ENCODE peak calls at places on chromosomes 11 and 22, in six cellular contexts. X is A549, G is HepG2, S is GM12878, W is H1, V is SK-N-SH. F is an unnamed sample.

GRCh38 chr22:41532908-41533825 is 11.1 kb downstream of the POLR3H start:
- DNase-seq in V (peak), S (no peak), X (peak), G (peak), W (no peak), F (peak)

GRCh38 chr22:38655532-38656255 is 498 bp downstream of the FAM227A start:
- DNase-seq in W (peak), V (peak), X (no peak), S (no peak), G (no peak), F (peak)

GRCh38 chr22:31952459-31952858 is 8.1 kb downstream of the YWHAH start:
- DNase-seq in V (no peak), G (no peak), X (peak), S (no peak), W (no peak), F (no peak)

GRCh38 chr11:72736452-72737069 is 15.6 kb downstream of the ARAP1 start:
- DNase-seq in X (peak), V (no peak), S (no peak), G (no peak), W (no peak), F (peak)

GRCh38 chr11:17801166-17801565 is 66.6 kb downstream of the KCNC1 start:
- DNase-seq in S (no peak), X (no peak), W (peak), V (no peak), G (no peak), F (no peak)

GRCh38 chr11:125934473-125934872 is 11.4 kb upstream of the VSIG10L2 start:
- DNase-seq in V (no peak), X (no peak), G (no peak), W (no peak), S (no peak), F (no peak)

GRCh38 chr11:30143098-30143705 is 87.6 kb upstream of the FSHB start:
- DNase-seq in G (peak), X (peak), S (peak), W (no peak), V (peak), F (peak)

GRCh38 chr11:9571766-9572120 is 1.7 kb upstream of the WEE1 start:
- DNase-seq in W (no peak), X (no peak), V (no peak), G (no peak), S (no peak), F (no peak)

GRCh38 chr11:68342459-68343158 is 30.2 kb downstream of the LRP5 start:
- DNase-seq in W (peak), X (no peak), V (peak), S (no peak), G (no peak), F (no peak)

GRCh38 chr11:10979529-10979928 is 121.7 kb upstream of the ZBED5 start:
- DNase-seq in V (no peak), G (no peak), W (no peak), S (no peak), X (no peak), F (no peak)

GRCh38 chr11:71385091-71385490 is 63.1 kb downstream of the DHCR7 start:
- DNase-seq in X (no peak), S (no peak), W (no peak), V (no peak), G (no peak), F (no peak)

GRCh38 chr11:117932987-117933386 is 3.8 kb upstream of the TMPRSS13 start:
- DNase-seq in V (no peak), W (no peak), G (no peak), X (no peak), S (no peak), F (no peak)

GRCh38 chr11:115693002-115693401 is 188.8 kb upstream of the CADM1 start:
- DNase-seq in W (no peak), V (no peak), X (no peak), S (no peak), G (no peak), F (no peak)

GRCh38 chr11:85953491-85954143 is 98.4 kb downstream of the CCDC83 start:
- DNase-seq in W (no peak), G (no peak), V (no peak), S (no peak), X (no peak), F (peak)

GRCh38 chr11:64562723-64563351 is 28.2 kb upstream of the SLC22A12 start:
- DNase-seq in W (no peak), V (no peak), G (no peak), X (no peak), S (no peak), F (no peak)

GRCh38 chr11:79973701-79974626 is 533.1 kb upstream of the TENM4 start:
- DNase-seq in G (no peak), X (no peak), V (no peak), W (peak), S (no peak), F (no peak)

GRCh38 chr22:21761086-21761485 is 25.5 kb upstream of the YPEL1 start:
- DNase-seq in W (no peak), X (no peak), G (no peak), S (no peak), V (no peak), F (no peak)

GRCh38 chr11:59144579-59145345 is 2.1 kb downstream of the FAM111A start:
- DNase-seq in X (peak), S (peak), W (peak), V (peak), G (no peak), F (peak)

GRCh38 chr11:8699903-8700302 is 17.3 kb downstream of the RPL27A start:
- DNase-seq in X (no peak), G (peak), W (no peak), V (no peak), S (no peak), F (no peak)

GRCh38 chr11:23192256-23192655 is 332.0 kb upstream of the CCDC179 start:
- DNase-seq in X (no peak), W (no peak), G (no peak), S (no peak), V (no peak), F (no peak)

GRCh38 chr22:42747701-42748513 is 27.2 kb upstream of the A4GALT start:
- DNase-seq in X (no peak), S (no peak), W (no peak), G (peak), V (no peak), F (no peak)

GRCh38 chr11:67407700-67408163 is 3.8 kb downstream of the TBC1D10C start:
- DNase-seq in G (no peak), V (no peak), X (no peak), W (no peak), S (no peak), F (no peak)

GRCh38 chr11:22702022-22702421 is 35.6 kb downstream of the GAS2 start:
- DNase-seq in V (no peak), W (no peak), G (no peak), X (no peak), S (no peak), F (no peak)

GRCh38 chr11:68139395-68139794 is 18.2 kb upstream of the CHKA start:
- DNase-seq in W (no peak), S (no peak), G (no peak), X (no peak), V (no peak), F (no peak)

GRCh38 chr22:20176421-20177060 is 25.7 kb upstream of the CCDC188 start:
- DNase-seq in G (no peak), S (no peak), V (no peak), W (no peak), X (no peak), F (no peak)

GRCh38 chr22:23187871-23188700 is 7.8 kb downstream of the BCR start:
- DNase-seq in S (no peak), X (no peak), W (no peak), G (no peak), V (no peak), F (no peak)

GRCh38 chr11:419248-420005 is 4.6 kb upstream of the SIGIRR start:
- DNase-seq in X (no peak), W (no peak), S (no peak), G (no peak), V (no peak), F (no peak)

GRCh38 chr22:38314140-38314991 is 2.9 kb downstream of the CSNK1E start:
- DNase-seq in W (no peak), X (no peak), V (no peak), G (no peak), S (no peak), F (no peak)

GRCh38 chr22:39718921-39719320 is 148.4 kb downstream of the CACNA1I start:
- DNase-seq in G (no peak), W (no peak), V (no peak), X (no peak), S (no peak), F (no peak)

DNA sequence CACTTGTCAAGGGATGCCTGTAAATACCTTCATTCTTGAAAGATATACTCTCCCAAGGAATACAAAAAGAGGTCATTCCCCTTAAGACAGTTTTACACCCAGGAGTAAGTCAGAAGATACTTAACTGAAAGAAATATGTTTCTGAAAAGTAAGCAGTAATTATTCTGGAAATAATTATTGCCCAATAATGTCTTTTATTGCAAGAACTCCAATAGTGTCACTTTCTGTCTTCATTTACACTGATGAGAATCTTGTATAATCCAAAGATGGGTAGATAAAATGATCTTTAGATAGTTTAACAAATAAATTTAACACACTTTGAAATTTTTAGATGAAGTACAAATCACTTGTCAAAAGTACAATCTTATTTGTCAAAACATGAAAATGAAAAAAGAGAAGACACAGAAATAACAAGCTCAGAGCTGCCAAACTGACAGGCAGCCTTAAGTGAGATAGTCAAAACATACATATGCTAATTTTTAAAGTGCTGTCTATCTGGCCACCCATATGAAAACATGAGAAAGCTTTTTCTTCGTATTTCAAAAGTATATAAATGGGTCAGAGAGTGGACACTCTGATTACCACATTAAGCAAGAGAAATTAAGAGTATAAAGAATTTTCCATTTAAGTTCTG is 225.1 kb downstream of the TTC28 start:
- DNase-seq in S (no peak), G (no peak), X (no peak), W (no peak), V (no peak), F (no peak)
- TF ChIP-seq EP300 in S (no peak), G (no peak), X (no peak), W (no peak), V (no peak), F (no peak)

GRCh38 chr22:46429327-46429853 is 93.9 kb downstream of the TRMU start:
- DNase-seq in V (no peak), G (no peak), S (no peak), X (no peak), W (no peak), F (no peak)

GRCh38 chr22:46430961-46431838 is 95.7 kb downstream of the TRMU start:
- DNase-seq in G (peak), X (no peak), W (no peak), S (no peak), V (no peak), F (no peak)

GRCh38 chr22:46428602-46429326 is 93.2 kb downstream of the TRMU start:
- DNase-seq in X (no peak), S (no peak), V (no peak), W (no peak), G (no peak), F (no peak)

GRCh38 chr22:46433318-46433717 is 97.8 kb downstream of the TRMU start:
- DNase-seq in V (no peak), S (no peak), G (no peak), X (no peak), W (no peak), F (no peak)

DNA sequence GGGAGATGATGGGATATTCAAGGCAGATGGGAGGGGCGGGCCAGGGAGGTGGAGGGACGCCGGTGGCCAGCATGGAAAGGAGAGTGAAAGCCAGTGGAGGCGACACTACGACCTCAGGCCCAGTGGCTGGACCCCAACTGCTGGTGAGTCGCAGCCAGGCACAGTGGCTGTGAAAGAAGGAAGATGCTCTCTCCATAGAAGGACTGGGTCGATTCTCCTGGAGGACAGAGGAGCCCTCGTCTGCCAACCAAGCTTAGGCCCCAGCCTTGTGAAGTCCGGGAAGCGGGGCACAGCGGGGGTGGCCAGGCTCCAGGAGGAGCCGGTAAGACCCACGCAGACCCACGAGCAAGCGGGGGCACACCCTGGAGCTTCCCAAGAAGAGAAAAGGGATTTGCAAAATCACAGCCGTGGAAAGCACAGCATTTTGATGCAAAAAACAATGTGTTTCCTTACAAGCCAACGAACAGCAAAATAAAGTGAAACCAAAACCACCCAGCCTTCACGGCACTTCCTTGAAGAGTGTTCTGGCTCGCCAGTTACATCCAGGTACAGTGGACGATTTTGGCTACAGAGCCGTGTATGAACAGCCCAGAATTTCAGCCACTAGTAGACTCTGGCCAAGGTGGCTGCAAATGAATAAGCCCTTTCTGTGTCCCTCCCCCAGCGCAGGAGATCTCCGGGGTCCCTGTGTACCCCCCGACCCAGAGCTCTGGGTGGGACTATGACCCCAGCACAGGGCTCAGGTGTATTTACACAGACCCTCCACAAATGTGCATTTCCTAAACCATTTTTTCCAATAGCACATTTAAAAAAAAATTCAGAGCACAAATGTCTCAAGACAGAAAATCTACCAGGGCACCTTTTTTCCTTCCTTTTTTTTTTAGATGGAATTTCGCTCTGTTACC is 96.9 kb downstream of the TRMU start:
- DNase-seq in G (no peak), S (no peak), W (no peak), V (no peak), X (no peak), F (no peak)
- H3K4me2 ChIP-seq in G (no peak), S (peak), W (no peak), V (peak), X (no peak), F (peak)

GRCh38 chr11:102007567-102008437 is 39.4 kb upstream of the CFAP300 start:
- DNase-seq in W (no peak), S (peak), G (peak), X (peak), V (peak), F (peak)
- TF ChIP-seq EP300 in W (no peak), S (no peak), G (no peak), X (peak), V (no peak), F (no peak)

DNA sequence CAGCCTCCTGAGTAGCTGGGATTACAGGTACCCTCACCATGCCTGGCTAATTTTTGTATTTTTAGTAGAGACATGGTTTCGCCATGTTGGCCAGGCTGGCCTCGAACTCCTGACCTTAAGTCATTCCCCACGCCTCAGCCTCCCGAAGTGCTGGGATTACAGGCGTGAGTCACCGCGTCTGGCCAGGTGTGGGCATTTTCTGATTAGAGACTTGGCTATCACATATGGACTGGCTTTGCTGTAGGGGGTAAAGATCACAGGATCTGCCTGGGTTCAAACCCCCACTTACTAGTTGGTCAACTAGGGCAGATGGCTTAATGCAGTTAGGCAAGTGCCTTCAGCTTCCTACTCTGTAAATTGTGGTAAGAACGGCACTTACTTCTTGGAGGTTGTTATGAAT is 6.5 kb downstream of the CD248 start:
- DNase-seq in G (no peak), V (no peak), S (no peak), W (no peak), X (no peak), F (no peak)
- H3K4me2 ChIP-seq in G (no peak), V (no peak), S (no peak), W (no peak), X (no peak), F (no peak)

DNA sequence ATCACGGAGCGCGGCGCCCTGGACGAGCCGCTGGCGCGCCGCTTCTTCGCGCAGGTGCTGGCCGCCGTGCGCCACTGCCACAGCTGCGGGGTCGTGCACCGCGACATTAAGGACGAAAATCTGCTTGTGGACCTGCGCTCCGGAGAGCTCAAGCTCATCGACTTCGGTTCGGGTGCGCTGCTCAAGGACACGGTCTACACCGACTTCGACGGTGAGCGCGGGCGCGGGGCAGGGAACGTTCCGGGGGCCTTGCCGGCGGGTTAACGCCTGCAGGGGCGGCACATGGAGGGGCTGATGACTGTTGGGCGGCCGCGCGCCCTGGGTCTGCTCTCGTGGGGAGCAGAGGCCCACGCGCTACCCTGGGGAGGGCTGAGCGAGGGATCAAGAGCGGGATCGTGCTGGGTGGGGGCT is 1.0 kb downstream of the PIM3 start:
- DNase-seq in W (no peak), S (no peak), G (no peak), V (no peak), X (no peak), F (no peak)
- TF ChIP-seq EP300 in W (no peak), S (no peak), G (no peak), V (no peak), X (no peak), F (no peak)

GRCh38 chr22:45680932-45681700 is 9.5 kb downstream of the ATXN10 start:
- DNase-seq in W (no peak), V (no peak), X (no peak), S (no peak), G (no peak), F (no peak)
- H3K4me2 ChIP-seq in W (no peak), V (peak), X (peak), S (peak), G (no peak), F (no peak)

GRCh38 chr22:46390652-46391301 is 55.3 kb downstream of the TRMU start:
- DNase-seq in W (no peak), V (peak), X (no peak), S (no peak), G (peak), F (peak)
- TF ChIP-seq EP300 in W (no peak), V (no peak), X (no peak), S (no peak), G (no peak), F (no peak)